ENCODE peak calls at places on chromosomes 7 and 10, in five cellular contexts. L is GM12865, O is hypothalamus, Q is upper lobe of left lung, E is T-helper 2 cell. Z is an unnamed sample.

GRCh38 chr7:55827577-55827976 is 35.0 kb downstream of the SEPTIN14 start:
- DNase-seq in E (no peak), Q (no peak), L (no peak), O (no peak), Z (no peak)

GRCh38 chr10:132257271-132257670 is 50.5 kb downstream of the STK32C start:
- DNase-seq in Q (no peak), O (no peak), E (no peak), L (no peak), Z (no peak)

GRCh38 chr10:64115913-64116643 is 594.9 kb downstream of the REEP3 start:
- DNase-seq in L (peak), O (no peak), E (no peak), Q (no peak), Z (peak)

GRCh38 chr7:45874408-45875131 is 1.7 kb upstream of the CCDC201 start:
- DNase-seq in O (no peak), Q (no peak), E (no peak), L (no peak), Z (no peak)

GRCh38 chr10:93006435-93007039 is 54.1 kb upstream of the CYP26C1 start:
- DNase-seq in E (no peak), O (no peak), L (peak), Q (no peak), Z (no peak)

GRCh38 chr10:125407000-125407502 is 246.7 kb upstream of the CTBP2 start:
- DNase-seq in E (no peak), O (no peak), Q (no peak), L (no peak), Z (no peak)

GRCh38 chr10:88553116-88553752 is 29.9 kb downstream of the RNLS start:
- DNase-seq in E (peak), Q (peak), L (peak), O (no peak), Z (no peak)

GRCh38 chr7:29854257-29854938 is 48.1 kb downstream of the WIPF3 start:
- DNase-seq in O (no peak), E (no peak), Q (peak), L (no peak), Z (no peak)

GRCh38 chr7:116809636-116810266 is 52.6 kb upstream of the CAPZA2 start:
- DNase-seq in O (no peak), L (peak), Q (no peak), E (peak), Z (no peak)

GRCh38 chr7:113071465-113071864 is 15.2 kb downstream of the GPR85 start:
- DNase-seq in L (no peak), E (no peak), Q (peak), O (no peak), Z (no peak)

GRCh38 chr7:2971914-2972530 is 71.6 kb downstream of the CARD11 start:
- DNase-seq in E (no peak), L (peak), Q (peak), O (no peak), Z (no peak)

GRCh38 chr7:74490546-74490945 is 36.8 kb downstream of the GTF2IRD1 start:
- DNase-seq in O (no peak), L (no peak), Q (no peak), E (no peak), Z (peak)

GRCh38 chr10:44619975-44620374 is 235.1 kb upstream of the CXCL12 start:
- DNase-seq in E (no peak), Q (no peak), O (no peak), L (no peak), Z (no peak)

GRCh38 chr7:1466524-1467271 is 7.4 kb upstream of the MICALL2 start:
- DNase-seq in L (peak), Q (peak), O (no peak), E (no peak), Z (no peak)

GRCh38 chr10:71347587-71348395 is 28.7 kb downstream of the SLC29A3 start:
- DNase-seq in O (no peak), L (no peak), E (no peak), Q (no peak), Z (no peak)

GRCh38 chr10:13352519-13352918 is 4.4 kb upstream of the SEPHS1 start:
- DNase-seq in Q (no peak), L (peak), E (no peak), O (no peak), Z (no peak)

GRCh38 chr10:104650072-104650471 is 9.0 kb downstream of the SORCS3 start:
- DNase-seq in Q (no peak), E (no peak), L (no peak), O (no peak), Z (no peak)

GRCh38 chr7:88354999-88355398 is 48.3 kb upstream of the STEAP4 start:
- DNase-seq in E (no peak), L (no peak), Q (no peak), O (no peak), Z (no peak)

GRCh38 chr10:49207936-49208482 is 19.8 kb upstream of the TMEM273 start:
- DNase-seq in L (no peak), Q (no peak), O (peak), E (no peak), Z (no peak)

GRCh38 chr10:125455855-125456254 is 227.1 kb downstream of the TEX36 start:
- DNase-seq in Q (no peak), L (no peak), O (no peak), E (no peak), Z (no peak)

Z was measured in anterior cingulate cortex.